ENCODE peak calls at places on chromosome 20, in five cellular contexts. One of them, this sample, is unnamed. For H3K9me3, the result is how much of the 10 kb centered on the place peaks cover.

GRCh38 chr20:53623454-53624206 is 30.0 kb upstream of the ZNF217 start:
- DNase-seq in lower lobe of right lung: no peak
- DNase-seq in fibroblast of lung: peak
- DNase-seq in left ventricle myocardium inferior: peak
- DNase-seq in heart right ventricle: peak
- DNase-seq in this sample: peak

GRCh38 chr20:63572788-63573738 is 976 bp downstream of the HELZ2 start:
- DNase-seq in heart right ventricle: no peak
- DNase-seq in fibroblast of lung: no peak
- DNase-seq in left ventricle myocardium inferior: no peak
- DNase-seq in lower lobe of right lung: no peak
- DNase-seq in this sample: no peak

GRCh38 chr20:33721391-33722140 is 1.5 kb upstream of the PXMP4 start:
- DNase-seq in fibroblast of lung: no peak
- DNase-seq in lower lobe of right lung: no peak
- DNase-seq in left ventricle myocardium inferior: no peak
- DNase-seq in heart right ventricle: no peak
- DNase-seq in this sample: no peak

GRCh38 chr20:16444056-16444777 is 129.0 kb downstream of the KIF16B start:
- DNase-seq in fibroblast of lung: no peak
- DNase-seq in heart right ventricle: no peak
- DNase-seq in lower lobe of right lung: no peak
- DNase-seq in left ventricle myocardium inferior: no peak
- DNase-seq in this sample: no peak

GRCh38 chr20:8854566-8854965 is 214.3 kb upstream of the PLCB4 start:
- DNase-seq in lower lobe of right lung: peak
- DNase-seq in heart right ventricle: peak
- DNase-seq in left ventricle myocardium inferior: peak
- DNase-seq in fibroblast of lung: peak
- DNase-seq in this sample: no peak

GRCh38 chr20:47703748-47704147 is 81.5 kb downstream of the SULF2 start:
- DNase-seq in heart right ventricle: no peak
- DNase-seq in left ventricle myocardium inferior: no peak
- DNase-seq in fibroblast of lung: peak
- DNase-seq in lower lobe of right lung: no peak
- DNase-seq in this sample: no peak

GRCh38 chr20:2005831-2006426 is 12.1 kb upstream of the PDYN start:
- DNase-seq in fibroblast of lung: peak
- DNase-seq in heart right ventricle: peak
- DNase-seq in left ventricle myocardium inferior: peak
- DNase-seq in lower lobe of right lung: peak
- DNase-seq in this sample: no peak

GRCh38 chr20:51388227-51388626 is 154.3 kb downstream of the NFATC2 start:
- DNase-seq in lower lobe of right lung: no peak
- DNase-seq in fibroblast of lung: peak
- DNase-seq in heart right ventricle: no peak
- DNase-seq in left ventricle myocardium inferior: no peak
- DNase-seq in this sample: no peak

GRCh38 chr20:50412069-50412468 is 98.1 kb upstream of the PTPN1 start:
- DNase-seq in left ventricle myocardium inferior: no peak
- DNase-seq in heart right ventricle: no peak
- DNase-seq in lower lobe of right lung: no peak
- DNase-seq in fibroblast of lung: no peak
- DNase-seq in this sample: no peak

GRCh38 chr20:4708856-4709255 is 12.9 kb upstream of the PRND start:
- DNase-seq in lower lobe of right lung: no peak
- DNase-seq in left ventricle myocardium inferior: no peak
- DNase-seq in fibroblast of lung: no peak
- DNase-seq in heart right ventricle: no peak
- DNase-seq in this sample: peak

GRCh38 chr20:2130062-2130591 is 28.5 kb downstream of the STK35 start:
- DNase-seq in heart right ventricle: no peak
- DNase-seq in lower lobe of right lung: no peak
- DNase-seq in fibroblast of lung: peak
- DNase-seq in left ventricle myocardium inferior: no peak
- DNase-seq in this sample: no peak

GRCh38 chr20:60642048-60642447 is 610.0 kb upstream of the CDH4 start:
- DNase-seq in lower lobe of right lung: no peak
- DNase-seq in heart right ventricle: no peak
- DNase-seq in fibroblast of lung: peak
- DNase-seq in left ventricle myocardium inferior: no peak
- DNase-seq in this sample: no peak

GRCh38 chr20:62361799-62362589 is 5.1 kb downstream of the LAMA5 start:
- DNase-seq in left ventricle myocardium inferior: peak
- DNase-seq in heart right ventricle: peak
- DNase-seq in lower lobe of right lung: peak
- DNase-seq in fibroblast of lung: no peak
- DNase-seq in this sample: no peak

GRCh38 chr20:57283867-57284266 is 17.4 kb upstream of the BMP7 start:
- DNase-seq in heart right ventricle: no peak
- DNase-seq in lower lobe of right lung: no peak
- DNase-seq in left ventricle myocardium inferior: no peak
- DNase-seq in fibroblast of lung: no peak
- DNase-seq in this sample: no peak

GRCh38 chr20:17634666-17635319 is 47.2 kb downstream of the RRBP1 start:
- DNase-seq in lower lobe of right lung: peak
- DNase-seq in fibroblast of lung: no peak
- DNase-seq in heart right ventricle: no peak
- DNase-seq in left ventricle myocardium inferior: no peak
- DNase-seq in this sample: no peak

GRCh38 chr20:3045042-3045815 is 623 bp upstream of the MRPS26 start:
- DNase-seq in heart right ventricle: no peak
- DNase-seq in lower lobe of right lung: peak
- DNase-seq in fibroblast of lung: peak
- DNase-seq in left ventricle myocardium inferior: peak
- DNase-seq in this sample: peak

GRCh38 chr20:10466325-10466724 is 31.2 kb downstream of the SLX4IP start:
- DNase-seq in heart right ventricle: no peak
- DNase-seq in left ventricle myocardium inferior: no peak
- DNase-seq in fibroblast of lung: peak
- DNase-seq in lower lobe of right lung: no peak
- DNase-seq in this sample: no peak

GRCh38 chr20:53597085-53597482 is 3.4 kb upstream of the ZNF217 start:
- DNase-seq in heart right ventricle: no peak
- DNase-seq in left ventricle myocardium inferior: no peak
- DNase-seq in fibroblast of lung: no peak
- DNase-seq in lower lobe of right lung: no peak
- DNase-seq in this sample: peak

GRCh38 chr20:10619427-10619826 is 54.4 kb downstream of the JAG1 start:
- DNase-seq in lower lobe of right lung: no peak
- DNase-seq in left ventricle myocardium inferior: no peak
- DNase-seq in fibroblast of lung: peak
- DNase-seq in heart right ventricle: no peak
- DNase-seq in this sample: no peak

GRCh38 chr20:13458860-13459451 is 179.8 kb downstream of the TASP1 start:
- DNase-seq in heart right ventricle: no peak
- DNase-seq in lower lobe of right lung: no peak
- DNase-seq in left ventricle myocardium inferior: no peak
- DNase-seq in fibroblast of lung: peak
- DNase-seq in this sample: no peak

GRCh38 chr20:2516399-2516798 is 7.7 kb upstream of the ZNF343 start:
- DNase-seq in lower lobe of right lung: no peak
- DNase-seq in fibroblast of lung: no peak
- DNase-seq in left ventricle myocardium inferior: no peak
- DNase-seq in heart right ventricle: no peak
- DNase-seq in this sample: no peak

GRCh38 chr20:24444531-24445190 is 24.8 kb upstream of the SYNDIG1 start:
- DNase-seq in fibroblast of lung: no peak
- DNase-seq in heart right ventricle: no peak
- DNase-seq in left ventricle myocardium inferior: no peak
- DNase-seq in lower lobe of right lung: no peak
- DNase-seq in this sample: peak

GRCh38 chr20:53805895-53806384 is 212.3 kb upstream of the ZNF217 start:
- DNase-seq in heart right ventricle: no peak
- DNase-seq in left ventricle myocardium inferior: no peak
- DNase-seq in fibroblast of lung: peak
- DNase-seq in lower lobe of right lung: no peak
- DNase-seq in this sample: no peak

GRCh38 chr20:40953856-40954255 is 74.8 kb upstream of the TOP1 start:
- DNase-seq in fibroblast of lung: peak
- DNase-seq in left ventricle myocardium inferior: no peak
- DNase-seq in heart right ventricle: no peak
- DNase-seq in lower lobe of right lung: no peak
- DNase-seq in this sample: no peak

GRCh38 chr20:3698511-3699436 is 13.6 kb downstream of the SIGLEC1 start:
- DNase-seq in heart right ventricle: no peak
- DNase-seq in lower lobe of right lung: no peak
- DNase-seq in fibroblast of lung: no peak
- DNase-seq in left ventricle myocardium inferior: no peak
- DNase-seq in this sample: no peak

GRCh38 chr20:56212071-56212470 is 36.5 kb upstream of the MC3R start:
- DNase-seq in left ventricle myocardium inferior: no peak
- DNase-seq in heart right ventricle: no peak
- DNase-seq in lower lobe of right lung: no peak
- DNase-seq in fibroblast of lung: no peak
- DNase-seq in this sample: no peak
- H3K9me3 ChIP-seq in left ventricle myocardium inferior: under half
- H3K9me3 ChIP-seq in heart right ventricle: under half
- H3K9me3 ChIP-seq in lower lobe of right lung: under half
- H3K9me3 ChIP-seq in fibroblast of lung: under half
- H3K9me3 ChIP-seq in this sample: under half

GRCh38 chr20:25477156-25477882 is 69.8 kb downstream of the GINS1 start:
- DNase-seq in fibroblast of lung: no peak
- DNase-seq in left ventricle myocardium inferior: no peak
- DNase-seq in heart right ventricle: no peak
- DNase-seq in lower lobe of right lung: no peak
- DNase-seq in this sample: no peak
- H3K27ac ChIP-seq in fibroblast of lung: no peak
- H3K27ac ChIP-seq in left ventricle myocardium inferior: no peak
- H3K27ac ChIP-seq in heart right ventricle: no peak
- H3K27ac ChIP-seq in lower lobe of right lung: no peak
- H3K27ac ChIP-seq in this sample: no peak

GRCh38 chr20:12358006-12358654 is 440.4 kb downstream of the BTBD3 start:
- DNase-seq in fibroblast of lung: no peak
- DNase-seq in heart right ventricle: no peak
- DNase-seq in lower lobe of right lung: no peak
- DNase-seq in left ventricle myocardium inferior: no peak
- DNase-seq in this sample: no peak
- TF ChIP-seq CTCF in fibroblast of lung: peak
- TF ChIP-seq CTCF in heart right ventricle: peak
- TF ChIP-seq CTCF in lower lobe of right lung: no peak
- TF ChIP-seq CTCF in left ventricle myocardium inferior: peak
- TF ChIP-seq CTCF in this sample: no peak

GRCh38 chr20:58441723-58442122 is 52.7 kb downstream of the VAPB start:
- DNase-seq in heart right ventricle: no peak
- DNase-seq in fibroblast of lung: no peak
- DNase-seq in left ventricle myocardium inferior: no peak
- DNase-seq in lower lobe of right lung: no peak
- DNase-seq in this sample: no peak
- H3K9me3 ChIP-seq in heart right ventricle: under half
- H3K9me3 ChIP-seq in fibroblast of lung: under half
- H3K9me3 ChIP-seq in left ventricle myocardium inferior: under half
- H3K9me3 ChIP-seq in lower lobe of right lung: under half
- H3K9me3 ChIP-seq in this sample: under half

GRCh38 chr20:20744170-20744725 is 31.8 kb upstream of the RALGAPA2 start:
- DNase-seq in lower lobe of right lung: no peak
- DNase-seq in left ventricle myocardium inferior: no peak
- DNase-seq in fibroblast of lung: no peak
- DNase-seq in heart right ventricle: no peak
- DNase-seq in this sample: no peak

GRCh38 chr20:20737158-20737557 is 24.7 kb upstream of the RALGAPA2 start:
- DNase-seq in heart right ventricle: no peak
- DNase-seq in fibroblast of lung: no peak
- DNase-seq in left ventricle myocardium inferior: no peak
- DNase-seq in lower lobe of right lung: no peak
- DNase-seq in this sample: peak

GRCh38 chr20:20740595-20740994 is 28.2 kb upstream of the RALGAPA2 start:
- DNase-seq in left ventricle myocardium inferior: no peak
- DNase-seq in lower lobe of right lung: no peak
- DNase-seq in fibroblast of lung: no peak
- DNase-seq in heart right ventricle: no peak
- DNase-seq in this sample: no peak

GRCh38 chr20:20743511-20744169 is 31.2 kb upstream of the RALGAPA2 start:
- DNase-seq in heart right ventricle: peak
- DNase-seq in fibroblast of lung: peak
- DNase-seq in lower lobe of right lung: peak
- DNase-seq in left ventricle myocardium inferior: peak
- DNase-seq in this sample: peak

GRCh38 chr20:20741067-20742045 is 28.9 kb upstream of the RALGAPA2 start:
- DNase-seq in left ventricle myocardium inferior: no peak
- DNase-seq in heart right ventricle: no peak
- DNase-seq in fibroblast of lung: no peak
- DNase-seq in lower lobe of right lung: no peak
- DNase-seq in this sample: no peak
- H3K27ac ChIP-seq in left ventricle myocardium inferior: no peak
- H3K27ac ChIP-seq in heart right ventricle: peak
- H3K27ac ChIP-seq in fibroblast of lung: no peak
- H3K27ac ChIP-seq in lower lobe of right lung: peak
- H3K27ac ChIP-seq in this sample: peak

This sample was measured in right atrium auricular region.